ENCODE peak calls at places on chromosomes 13 and 19, in eight cellular contexts. K, A, M, I, L, E, J and S are unnamed samples.

GRCh38 chr13:27621116-27621365 is 651 bp upstream of the POLR1D start:
- DNase-seq in L (no peak), I (no peak), A (no peak), E (no peak), K (no peak), M (no peak), J (no peak), S (no peak)

GRCh38 chr13:50481936-50482335 is 361.6 kb downstream of the DLEU7 start:
- DNase-seq in A (no peak), K (no peak), E (no peak), L (no peak), M (no peak), I (no peak), J (no peak), S (no peak)

GRCh38 chr19:33667141-33667540 is 45.4 kb downstream of the CHST8 start:
- DNase-seq in I (no peak), A (no peak), L (no peak), M (no peak), K (no peak), J (no peak), E (no peak), S (no peak)

GRCh38 chr13:77492982-77493381 is 42.5 kb upstream of the SCEL start:
- DNase-seq in K (no peak), E (no peak), A (peak), M (peak), J (peak), L (peak), I (peak), S (peak)

GRCh38 chr19:44512326-44513298 is 12.3 kb upstream of the ZNF180 start:
- DNase-seq in J (peak), M (peak), E (no peak), A (no peak), K (no peak), I (no peak), L (peak), S (no peak)

GRCh38 chr19:662207-662961 is 630 bp downstream of the RNF126 start:
- DNase-seq in M (peak), A (no peak), I (peak), K (no peak), J (peak), L (peak), E (no peak), S (no peak)

GRCh38 chr13:47005761-47006414 is 109.0 kb upstream of the HTR2A start:
- DNase-seq in I (no peak), J (no peak), M (no peak), L (no peak), E (no peak), A (no peak), K (no peak), S (no peak)

GRCh38 chr19:3612901-3613741 is 6.4 kb upstream of the TBXA2R start:
- DNase-seq in A (no peak), L (no peak), J (no peak), M (no peak), K (no peak), E (no peak), I (no peak), S (no peak)

GRCh38 chr13:50129923-50130685 is 114.9 kb downstream of the KCNRG start:
- DNase-seq in L (peak), K (no peak), M (no peak), J (peak), I (peak), A (no peak), E (no peak), S (peak)

GRCh38 chr13:26025196-26025595 is 26.6 kb downstream of the SHISA2 start:
- DNase-seq in L (peak), M (no peak), I (no peak), A (no peak), E (no peak), J (no peak), K (no peak), S (peak)

GRCh38 chr13:80817979-80818378 is 477.1 kb upstream of the SPRY2 start:
- DNase-seq in I (no peak), E (no peak), J (no peak), A (no peak), K (no peak), L (no peak), M (no peak), S (no peak)

GRCh38 chr19:49151339-49152217 is 3.6 kb downstream of the HRC start:
- DNase-seq in I (peak), M (peak), E (peak), A (peak), K (no peak), J (peak), L (peak), S (peak)

GRCh38 chr19:23116802-23117571 is at the start of gene ZNF730:
- DNase-seq in J (peak), E (no peak), I (peak), A (peak), L (peak), K (peak), M (peak), S (peak)

GRCh38 chr13:39970177-39970846 is 314.9 kb downstream of the COG6 start:
- DNase-seq in J (no peak), L (no peak), K (no peak), I (no peak), A (no peak), E (no peak), M (no peak), S (peak)

GRCh38 chr13:84985860-84986259 is 813.4 kb downstream of the SLITRK6 start:
- DNase-seq in I (no peak), E (no peak), K (no peak), L (peak), J (no peak), A (no peak), M (no peak), S (no peak)

GRCh38 chr19:18594824-18595373 is 6.3 kb downstream of the REX1BD start:
- DNase-seq in M (no peak), K (no peak), J (no peak), L (no peak), A (no peak), I (no peak), E (no peak), S (no peak)

GRCh38 chr19:42989851-42990250 is 36.4 kb downstream of the PSG11 start:
- DNase-seq in A (peak), J (no peak), I (no peak), L (no peak), K (no peak), E (no peak), M (no peak), S (no peak)

GRCh38 chr19:50155520-50156109 is 7.5 kb downstream of the IZUMO2 start:
- DNase-seq in I (no peak), M (no peak), K (no peak), L (no peak), J (no peak), E (no peak), A (no peak), S (no peak)

GRCh38 chr13:62337109-62337880 is 921.6 kb upstream of the PCDH20 start:
- DNase-seq in J (no peak), A (no peak), E (no peak), I (no peak), M (no peak), K (no peak), L (no peak), S (peak)

GRCh38 chr19:49930483-49931011 is 1.2 kb upstream of the NUP62 start:
- DNase-seq in K (no peak), I (no peak), J (no peak), A (peak), M (no peak), L (no peak), E (no peak), S (no peak)

GRCh38 chr13:113584205-113584869 is at the start of gene TFDP1:
- DNase-seq in M (peak), K (peak), I (peak), L (peak), E (peak), J (peak), A (peak), S (peak)

GRCh38 chr13:20901668-20902437 is 693 bp downstream of the XPO4 start:
- DNase-seq in K (peak), E (peak), L (peak), M (peak), J (peak), A (no peak), I (peak), S (no peak)

GRCh38 chr13:26465514-26465913 is 92.0 kb upstream of the WASF3 start:
- DNase-seq in A (no peak), J (peak), E (no peak), K (no peak), I (no peak), M (no peak), L (no peak), S (no peak)

GRCh38 chr19:32296694-32297093 is 48.7 kb upstream of the ZNF507 start:
- DNase-seq in K (no peak), I (no peak), J (no peak), L (peak), E (no peak), M (no peak), A (no peak), S (no peak)

GRCh38 chr19:45953676-45954075 is 20.0 kb downstream of the NOVA2 start:
- DNase-seq in E (no peak), M (no peak), I (no peak), K (no peak), A (no peak), L (no peak), J (no peak), S (no peak)

GRCh38 chr13:60482012-60482411 is 85.0 kb downstream of the TDRD3 start:
- DNase-seq in K (no peak), L (no peak), A (no peak), J (peak), M (no peak), E (no peak), I (no peak), S (no peak)

GRCh38 chr13:72953391-72953960 is 105.3 kb upstream of the KLF5 start:
- DNase-seq in I (peak), L (no peak), E (no peak), K (no peak), M (peak), J (no peak), A (peak), S (no peak)

GRCh38 chr19:31054430-31054829 is 294.8 kb downstream of the TSHZ3 start:
- DNase-seq in I (no peak), J (peak), E (no peak), K (no peak), M (no peak), A (no peak), L (peak), S (no peak)

GRCh38 chr13:95201814-95202521 is 99.3 kb downstream of the ABCC4 start:
- DNase-seq in K (no peak), A (no peak), E (peak), L (no peak), I (no peak), M (no peak), J (peak), S (no peak)

GRCh38 chr13:73556902-73557301 is 498.1 kb downstream of the KLF5 start:
- DNase-seq in L (no peak), I (no peak), E (no peak), J (no peak), K (no peak), M (no peak), A (no peak), S (no peak)

GRCh38 chr13:44972956-44973581 is 16.2 kb downstream of the NUFIP1 start:
- DNase-seq in A (no peak), M (peak), I (no peak), L (peak), K (no peak), E (peak), J (peak), S (no peak)

GRCh38 chr13:97285221-97285955 is 63.3 kb downstream of the MBNL2 start:
- DNase-seq in L (peak), A (no peak), E (no peak), J (no peak), M (no peak), K (no peak), I (no peak), S (no peak)

GRCh38 chr13:48645845-48646244 is 7.9 kb upstream of the CYSLTR2 start:
- DNase-seq in E (no peak), M (no peak), J (no peak), L (peak), A (no peak), K (no peak), I (no peak), S (no peak)

GRCh38 chr19:1240925-1241324 is 626 bp upstream of the ATP5F1D start:
- DNase-seq in I (no peak), M (no peak), E (no peak), L (peak), A (no peak), K (no peak), J (no peak), S (peak)

GRCh38 chr13:113815151-113816058 is 48.5 kb downstream of the GAS6 start:
- DNase-seq in K (no peak), M (no peak), J (peak), A (no peak), E (peak), L (peak), I (no peak), S (no peak)

GRCh38 chr19:46791944-46792343 is 3.5 kb upstream of the SLC1A5 start:
- DNase-seq in I (no peak), J (peak), K (no peak), E (peak), A (no peak), L (no peak), M (no peak), S (no peak)

GRCh38 chr13:31476266-31476665 is 263.1 kb upstream of the RXFP2 start:
- DNase-seq in A (no peak), I (peak), K (no peak), M (no peak), E (no peak), J (no peak), L (no peak), S (no peak)

GRCh38 chr19:41323023-41323422 is 13.1 kb downstream of the CCDC97 start:
- DNase-seq in J (no peak), I (no peak), M (no peak), K (no peak), L (no peak), A (no peak), E (no peak), S (no peak)